ENCODE peak calls at places on chromosomes 7 and 10, in six cellular contexts. One of them, this sample, is unnamed.

GRCh38 chr10:103636492-103636891 is 143.0 kb downstream of the NEURL1 start:
- DNase-seq in endothelial cell of umbilical vein: no peak
- DNase-seq in NB4: no peak
- DNase-seq in A549: no peak
- DNase-seq in K562: no peak
- DNase-seq in GM12878: no peak
- DNase-seq in this sample: no peak

GRCh38 chr10:30540286-30540685 is 89.3 kb downstream of the LYZL2 start:
- DNase-seq in K562: no peak
- DNase-seq in A549: no peak
- DNase-seq in endothelial cell of umbilical vein: no peak
- DNase-seq in NB4: no peak
- DNase-seq in GM12878: no peak
- DNase-seq in this sample: no peak

GRCh38 chr7:46626261-46627037 is 705.4 kb upstream of the IGFBP3 start:
- DNase-seq in NB4: no peak
- DNase-seq in GM12878: no peak
- DNase-seq in endothelial cell of umbilical vein: no peak
- DNase-seq in K562: no peak
- DNase-seq in A549: no peak
- DNase-seq in this sample: no peak

GRCh38 chr7:17326378-17326777 is 27.9 kb downstream of the AHR start:
- DNase-seq in NB4: no peak
- DNase-seq in endothelial cell of umbilical vein: no peak
- DNase-seq in A549: no peak
- DNase-seq in K562: no peak
- DNase-seq in GM12878: no peak
- DNase-seq in this sample: no peak

GRCh38 chr7:27115161-27116018 is 12.9 kb upstream of the HOXA2 start:
- DNase-seq in K562: no peak
- DNase-seq in endothelial cell of umbilical vein: peak
- DNase-seq in GM12878: no peak
- DNase-seq in A549: peak
- DNase-seq in NB4: no peak
- DNase-seq in this sample: no peak

GRCh38 chr7:105438847-105439173 is 50.1 kb upstream of the SRPK2 start:
- DNase-seq in K562: no peak
- DNase-seq in A549: no peak
- DNase-seq in endothelial cell of umbilical vein: no peak
- DNase-seq in GM12878: no peak
- DNase-seq in NB4: no peak
- DNase-seq in this sample: peak

GRCh38 chr7:159195926-159196325 is 51.3 kb upstream of the VIPR2 start:
- DNase-seq in NB4: peak
- DNase-seq in GM12878: no peak
- DNase-seq in A549: no peak
- DNase-seq in K562: no peak
- DNase-seq in endothelial cell of umbilical vein: no peak
- DNase-seq in this sample: no peak

GRCh38 chr7:85823379-85823778 is 636.5 kb upstream of the SEMA3D start:
- DNase-seq in NB4: no peak
- DNase-seq in GM12878: no peak
- DNase-seq in A549: no peak
- DNase-seq in endothelial cell of umbilical vein: no peak
- DNase-seq in K562: no peak
- DNase-seq in this sample: no peak

GRCh38 chr10:11161910-11162309 is 144.2 kb downstream of the CELF2 start:
- DNase-seq in endothelial cell of umbilical vein: no peak
- DNase-seq in A549: no peak
- DNase-seq in K562: no peak
- DNase-seq in GM12878: no peak
- DNase-seq in NB4: no peak
- DNase-seq in this sample: no peak

GRCh38 chr10:27242951-27243551 is 2.5 kb upstream of the ACBD5 start:
- DNase-seq in A549: peak
- DNase-seq in endothelial cell of umbilical vein: peak
- DNase-seq in GM12878: peak
- DNase-seq in K562: peak
- DNase-seq in NB4: peak
- DNase-seq in this sample: peak

GRCh38 chr7:134480730-134481129 is 21.8 kb upstream of the AKR1B1 start:
- DNase-seq in NB4: peak
- DNase-seq in A549: peak
- DNase-seq in GM12878: no peak
- DNase-seq in endothelial cell of umbilical vein: peak
- DNase-seq in K562: no peak
- DNase-seq in this sample: peak

GRCh38 chr7:151088019-151088855 is 2.0 kb downstream of the AGAP3 start:
- DNase-seq in K562: no peak
- DNase-seq in endothelial cell of umbilical vein: peak
- DNase-seq in A549: no peak
- DNase-seq in NB4: no peak
- DNase-seq in GM12878: no peak
- DNase-seq in this sample: no peak

GRCh38 chr7:151085329-151085690 is 965 bp upstream of the AGAP3 start:
- DNase-seq in A549: no peak
- DNase-seq in NB4: no peak
- DNase-seq in endothelial cell of umbilical vein: peak
- DNase-seq in K562: peak
- DNase-seq in GM12878: no peak
- DNase-seq in this sample: no peak

GRCh38 chr7:151087247-151088018 is 1.2 kb downstream of the AGAP3 start:
- DNase-seq in GM12878: no peak
- DNase-seq in endothelial cell of umbilical vein: peak
- DNase-seq in A549: no peak
- DNase-seq in NB4: peak
- DNase-seq in K562: peak
- DNase-seq in this sample: peak

GRCh38 chr7:151085691-151086620 is at the start of gene AGAP3:
- DNase-seq in A549: peak
- DNase-seq in GM12878: no peak
- DNase-seq in endothelial cell of umbilical vein: peak
- DNase-seq in NB4: peak
- DNase-seq in K562: peak
- DNase-seq in this sample: peak

DNA sequence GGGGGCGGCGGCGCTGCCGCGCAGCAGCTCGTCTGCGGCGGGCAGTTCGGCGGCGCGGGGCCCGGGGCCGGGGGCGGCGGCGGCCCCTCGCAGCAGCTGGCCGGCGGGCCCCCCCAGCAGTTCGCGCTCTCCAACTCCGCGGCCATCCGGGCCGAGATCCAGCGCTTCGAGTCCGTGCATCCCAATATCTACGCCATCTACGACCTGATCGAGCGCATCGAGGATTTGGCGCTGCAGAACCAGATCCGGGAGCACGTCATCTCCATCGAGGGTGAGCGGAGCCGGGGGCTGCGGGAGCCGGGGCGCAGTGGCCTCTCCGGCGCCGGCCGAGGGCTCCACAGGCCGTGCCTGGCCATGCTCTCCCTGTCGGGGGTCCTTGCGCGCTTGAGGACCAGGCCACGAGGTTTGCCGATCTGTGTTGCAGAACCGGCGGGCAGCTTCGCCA is 549 bp downstream of the AGAP3 start:
- DNase-seq in GM12878: no peak
- DNase-seq in endothelial cell of umbilical vein: no peak
- DNase-seq in A549: no peak
- DNase-seq in NB4: peak
- DNase-seq in K562: no peak
- DNase-seq in this sample: no peak
- TF ChIP-seq MYC in GM12878: no peak
- TF ChIP-seq MYC in endothelial cell of umbilical vein: no peak
- TF ChIP-seq MYC in A549: no peak
- TF ChIP-seq MYC in NB4: peak
- TF ChIP-seq MYC in K562: no peak
- TF ChIP-seq MYC in this sample: no peak

GRCh38 chr10:129963076-129963830 is 821 bp downstream of the EBF3 start:
- DNase-seq in endothelial cell of umbilical vein: peak
- DNase-seq in K562: no peak
- DNase-seq in NB4: peak
- DNase-seq in A549: no peak
- DNase-seq in GM12878: no peak
- DNase-seq in this sample: no peak

GRCh38 chr10:129960493-129961273 is 3.4 kb downstream of the EBF3 start:
- DNase-seq in A549: no peak
- DNase-seq in NB4: peak
- DNase-seq in K562: no peak
- DNase-seq in endothelial cell of umbilical vein: no peak
- DNase-seq in GM12878: no peak
- DNase-seq in this sample: no peak

GRCh38 chr10:129962558-129963075 is 1.5 kb downstream of the EBF3 start:
- DNase-seq in endothelial cell of umbilical vein: no peak
- DNase-seq in GM12878: no peak
- DNase-seq in A549: no peak
- DNase-seq in NB4: no peak
- DNase-seq in K562: no peak
- DNase-seq in this sample: no peak

GRCh38 chr10:129961274-129961839 is 2.7 kb downstream of the EBF3 start:
- DNase-seq in NB4: no peak
- DNase-seq in A549: no peak
- DNase-seq in GM12878: no peak
- DNase-seq in endothelial cell of umbilical vein: no peak
- DNase-seq in K562: no peak
- DNase-seq in this sample: no peak

GRCh38 chr10:129962092-129962494 is 2.0 kb downstream of the EBF3 start:
- DNase-seq in K562: no peak
- DNase-seq in GM12878: no peak
- DNase-seq in A549: no peak
- DNase-seq in endothelial cell of umbilical vein: no peak
- DNase-seq in NB4: peak
- DNase-seq in this sample: no peak
- TF ChIP-seq MYC in K562: no peak
- TF ChIP-seq MYC in GM12878: no peak
- TF ChIP-seq MYC in A549: no peak
- TF ChIP-seq MYC in endothelial cell of umbilical vein: no peak
- TF ChIP-seq MYC in NB4: peak
- TF ChIP-seq MYC in this sample: no peak

GRCh38 chr7:55794527-55794926 is 68.0 kb downstream of the SEPTIN14 start:
- DNase-seq in K562: no peak
- DNase-seq in NB4: peak
- DNase-seq in A549: no peak
- DNase-seq in endothelial cell of umbilical vein: no peak
- DNase-seq in GM12878: no peak
- DNase-seq in this sample: no peak
- TF ChIP-seq MYC in K562: no peak
- TF ChIP-seq MYC in NB4: no peak
- TF ChIP-seq MYC in A549: no peak
- TF ChIP-seq MYC in endothelial cell of umbilical vein: no peak
- TF ChIP-seq MYC in GM12878: no peak
- TF ChIP-seq MYC in this sample: no peak

GRCh38 chr7:151017370-151017952 is 6.8 kb downstream of the ATG9B start:
- DNase-seq in GM12878: no peak
- DNase-seq in endothelial cell of umbilical vein: no peak
- DNase-seq in NB4: no peak
- DNase-seq in A549: no peak
- DNase-seq in K562: no peak
- DNase-seq in this sample: no peak

GRCh38 chr7:151019130-151019447 is 5.2 kb downstream of the ATG9B start:
- DNase-seq in K562: no peak
- DNase-seq in A549: no peak
- DNase-seq in GM12878: no peak
- DNase-seq in NB4: no peak
- DNase-seq in endothelial cell of umbilical vein: no peak
- DNase-seq in this sample: no peak

GRCh38 chr7:151016942-151017341 is 7.4 kb downstream of the ATG9B start:
- DNase-seq in K562: no peak
- DNase-seq in NB4: no peak
- DNase-seq in GM12878: no peak
- DNase-seq in A549: no peak
- DNase-seq in endothelial cell of umbilical vein: no peak
- DNase-seq in this sample: no peak

GRCh38 chr7:151018421-151019129 is 5.7 kb downstream of the ATG9B start:
- DNase-seq in NB4: no peak
- DNase-seq in GM12878: no peak
- DNase-seq in A549: no peak
- DNase-seq in K562: no peak
- DNase-seq in endothelial cell of umbilical vein: peak
- DNase-seq in this sample: no peak

DNA sequence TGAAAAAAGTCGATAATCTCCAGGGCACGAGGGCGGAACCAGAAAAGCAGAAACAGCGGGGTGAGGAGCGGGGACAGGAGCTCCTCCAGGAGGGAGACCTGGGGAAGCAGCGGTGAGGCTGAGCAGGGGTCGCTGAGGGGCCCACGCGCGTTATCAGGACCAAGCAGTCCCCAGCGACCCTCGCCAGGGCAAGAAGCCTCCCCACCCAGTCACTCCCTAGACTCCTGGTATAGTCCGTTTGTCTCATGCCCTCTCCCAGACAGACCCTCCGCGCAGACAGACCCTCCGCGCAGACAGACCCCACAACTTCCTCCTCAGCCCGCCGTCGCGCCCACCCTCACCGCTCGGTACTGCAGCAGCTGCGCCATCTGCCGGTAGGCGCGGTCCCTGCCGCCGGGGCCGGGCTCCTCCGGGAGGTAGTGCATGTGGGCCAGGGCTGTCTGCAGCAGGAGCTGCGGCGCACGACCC is 6.3 kb downstream of the ATG9B start:
- DNase-seq in A549: peak
- DNase-seq in NB4: peak
- DNase-seq in K562: peak
- DNase-seq in GM12878: no peak
- DNase-seq in endothelial cell of umbilical vein: peak
- DNase-seq in this sample: no peak
- TF ChIP-seq MYC in A549: no peak
- TF ChIP-seq MYC in NB4: peak
- TF ChIP-seq MYC in K562: peak
- TF ChIP-seq MYC in GM12878: no peak
- TF ChIP-seq MYC in endothelial cell of umbilical vein: no peak
- TF ChIP-seq MYC in this sample: peak

GRCh38 chr10:90269699-90270098 is 568.3 kb downstream of the KIF20B start:
- DNase-seq in K562: no peak
- DNase-seq in NB4: no peak
- DNase-seq in A549: no peak
- DNase-seq in endothelial cell of umbilical vein: no peak
- DNase-seq in GM12878: no peak
- DNase-seq in this sample: no peak
- TF ChIP-seq MYC in K562: no peak
- TF ChIP-seq MYC in NB4: no peak
- TF ChIP-seq MYC in A549: no peak
- TF ChIP-seq MYC in endothelial cell of umbilical vein: no peak
- TF ChIP-seq MYC in GM12878: no peak
- TF ChIP-seq MYC in this sample: no peak

GRCh38 chr10:126380352-126381076 is 7.8 kb downstream of the ADAM12 start:
- DNase-seq in A549: no peak
- DNase-seq in GM12878: no peak
- DNase-seq in NB4: no peak
- DNase-seq in endothelial cell of umbilical vein: no peak
- DNase-seq in K562: no peak
- DNase-seq in this sample: no peak
- TF ChIP-seq MYC in A549: no peak
- TF ChIP-seq MYC in GM12878: no peak
- TF ChIP-seq MYC in NB4: no peak
- TF ChIP-seq MYC in endothelial cell of umbilical vein: no peak
- TF ChIP-seq MYC in K562: no peak
- TF ChIP-seq MYC in this sample: no peak

This sample was measured in HepG2.